ENCODE peak calls at places on chromosome 12, in five cellular contexts. L, Q, M, S and P are unnamed samples.

GRCh38 chr12:1332327-1332726 is 262.1 kb downstream of the FBXL14 start:
- DNase-seq in L (peak), Q (no peak), M (no peak), S (no peak), P (no peak)

GRCh38 chr12:3152013-3152412 is 74.8 kb downstream of the TSPAN9 start:
- DNase-seq in L (peak), Q (no peak), M (no peak), S (no peak), P (no peak)

GRCh38 chr12:26205298-26205697 is 9.9 kb downstream of the SSPN start:
- DNase-seq in L (no peak), Q (no peak), M (no peak), S (no peak), P (no peak)

GRCh38 chr12:60398547-60398946 is 802.7 kb downstream of the SLC16A7 start:
- DNase-seq in L (no peak), Q (no peak), M (no peak), S (no peak), P (no peak)

GRCh38 chr12:51330186-51330585 is 6.2 kb upstream of the BIN2 start:
- DNase-seq in L (no peak), Q (no peak), M (no peak), S (no peak), P (no peak)

GRCh38 chr12:28489256-28489655 is 299.0 kb downstream of the CCDC91 start:
- DNase-seq in L (peak), Q (no peak), M (no peak), S (no peak), P (no peak)

GRCh38 chr12:123005081-123005626 is 24.7 kb downstream of the ARL6IP4 start:
- DNase-seq in L (no peak), Q (no peak), M (no peak), S (no peak), P (no peak)

GRCh38 chr12:52616680-52617402 is 1.5 kb downstream of the KRT73 start:
- DNase-seq in L (no peak), Q (no peak), M (no peak), S (no peak), P (no peak)

GRCh38 chr12:97659117-97659880 is 196.7 kb downstream of the RMST start:
- DNase-seq in L (no peak), Q (no peak), M (no peak), S (no peak), P (peak)

GRCh38 chr12:62963642-62964041 is 28.7 kb upstream of the PPM1H start:
- DNase-seq in L (no peak), Q (no peak), M (no peak), S (no peak), P (no peak)

GRCh38 chr12:2248901-2249381 is 196.2 kb downstream of the CACNA1C start:
- DNase-seq in L (no peak), Q (no peak), M (no peak), S (peak), P (peak)

GRCh38 chr12:95143784-95144205 is 70.4 kb upstream of the NR2C1 start:
- DNase-seq in L (peak), Q (no peak), M (no peak), S (no peak), P (no peak)

GRCh38 chr12:105418232-105418631 is 87.7 kb downstream of the C12orf75 start:
- DNase-seq in L (peak), Q (peak), M (no peak), S (no peak), P (no peak)

GRCh38 chr12:110582286-110583136 is 607 bp downstream of the PPTC7 start:
- DNase-seq in L (no peak), Q (no peak), M (peak), S (peak), P (peak)

GRCh38 chr12:114913871-114914801 is 230.2 kb upstream of the TBX3 start:
- DNase-seq in L (peak), Q (no peak), M (peak), S (no peak), P (no peak)

GRCh38 chr12:127485528-127485927 is 781.4 kb upstream of the TMEM132C start:
- DNase-seq in L (peak), Q (peak), M (no peak), S (no peak), P (peak)

GRCh38 chr12:31325524-31325875 is 450 bp downstream of the SINHCAF start:
- DNase-seq in L (no peak), Q (no peak), M (peak), S (no peak), P (peak)

DNA sequence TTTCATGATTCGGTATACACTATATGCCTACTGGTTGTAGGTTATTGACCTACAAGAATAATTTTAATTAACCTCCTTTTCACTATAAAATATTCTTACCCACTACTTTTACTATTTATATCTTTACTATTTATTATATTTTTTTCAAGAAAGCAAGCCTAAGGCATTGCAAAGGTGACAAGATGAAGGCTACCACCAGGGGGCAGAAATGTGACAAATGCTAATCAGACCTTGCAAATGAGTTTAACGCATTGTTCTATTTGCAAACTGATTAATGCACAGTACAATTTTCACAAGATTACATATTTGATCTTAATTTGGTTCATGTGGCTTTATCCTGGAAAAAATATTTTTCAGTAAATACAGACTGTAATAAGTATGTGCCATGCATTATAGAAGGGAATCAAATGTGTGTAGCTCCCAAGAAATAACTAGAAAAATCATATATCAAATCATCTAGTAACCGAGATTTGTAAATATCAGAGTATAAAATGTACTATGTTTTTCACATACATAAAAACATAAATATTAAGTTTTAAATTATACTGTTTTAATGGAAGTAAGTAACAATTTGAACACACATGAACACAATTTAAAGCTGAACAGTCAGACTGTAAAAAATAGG is 107.0 kb downstream of the ADAMTS20 start:
- DNase-seq in L (peak), Q (peak), M (peak), S (peak), P (peak)
- TF ChIP-seq CTCF in L (peak), Q (peak), M (no peak), S (peak), P (peak)

DNA sequence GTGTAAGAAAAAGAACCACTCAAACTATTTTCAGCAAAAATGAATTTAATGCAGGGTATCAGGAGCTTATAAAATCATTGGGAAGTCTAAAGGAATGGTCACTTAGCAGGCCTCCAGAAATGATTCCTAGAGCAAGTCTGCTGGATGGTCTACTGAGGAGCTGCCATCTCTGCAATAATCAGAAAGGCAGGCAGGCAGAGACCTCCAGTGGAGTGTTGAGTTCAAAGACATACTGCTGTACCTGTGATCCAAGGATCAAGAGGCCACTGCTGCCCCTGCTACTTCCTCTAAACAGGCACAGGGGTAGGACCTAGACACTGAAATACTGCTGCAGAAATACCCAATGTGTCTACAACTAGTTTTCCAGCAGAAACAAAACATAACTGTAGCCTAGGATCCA is 14.5 kb upstream of the KICS2 start:
- DNase-seq in L (peak), Q (no peak), M (no peak), S (no peak), P (no peak)
- TF ChIP-seq CTCF in L (no peak), Q (peak), M (no peak), S (peak), P (no peak)

GRCh38 chr12:130401703-130402102 is 64.0 kb downstream of the PIWIL1 start:
- DNase-seq in L (no peak), Q (no peak), M (no peak), S (no peak), P (peak)
- TF ChIP-seq CTCF in L (no peak), Q (no peak), M (no peak), S (no peak), P (no peak)

GRCh38 chr12:48977290-48978281 is 536 bp upstream of the WNT1 start:
- DNase-seq in L (peak), Q (no peak), M (no peak), S (peak), P (peak)

GRCh38 chr12:48978741-48979601 is 849 bp downstream of the WNT1 start:
- DNase-seq in L (no peak), Q (no peak), M (no peak), S (no peak), P (no peak)

GRCh38 chr12:48979602-48980388 is 1.7 kb downstream of the WNT1 start:
- DNase-seq in L (no peak), Q (no peak), M (no peak), S (peak), P (peak)

GRCh38 chr12:48980389-48980952 is 2.3 kb downstream of the WNT1 start:
- DNase-seq in L (no peak), Q (no peak), M (no peak), S (peak), P (no peak)

GRCh38 chr12:48978291-48978740 is at the start of gene WNT1:
- DNase-seq in L (no peak), Q (no peak), M (no peak), S (no peak), P (no peak)
- TF ChIP-seq CTCF in L (no peak), Q (no peak), M (no peak), S (no peak), P (no peak)

DNA sequence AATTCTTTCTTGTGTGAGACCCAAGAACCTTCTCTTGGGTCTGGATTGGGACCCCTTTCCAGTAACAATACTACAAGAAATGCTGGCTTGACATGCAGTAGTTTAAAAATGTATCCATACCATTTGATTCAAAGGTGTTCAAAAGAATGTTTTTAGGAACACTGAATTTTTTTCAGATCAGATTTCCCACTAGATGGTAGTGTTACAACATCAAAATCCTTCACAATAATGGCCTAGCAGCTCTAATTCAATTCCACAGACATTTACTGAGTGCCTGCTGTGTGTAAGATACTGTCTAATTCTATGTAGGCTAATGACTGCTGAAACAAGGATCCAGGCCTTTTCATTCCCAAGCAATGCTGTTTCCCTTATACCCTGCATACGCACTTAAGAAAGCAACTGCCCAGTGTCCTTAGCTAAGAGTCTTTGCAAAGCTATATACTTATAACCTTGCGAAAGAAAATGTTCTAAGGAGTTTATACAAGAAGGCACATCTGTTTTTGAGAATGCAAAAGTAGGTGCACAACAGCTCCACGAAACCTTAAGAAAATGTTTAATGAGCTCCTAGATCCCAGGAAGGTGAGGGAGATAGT is 50.7 kb upstream of the PKP2 start:
- DNase-seq in L (no peak), Q (no peak), M (no peak), S (no peak), P (no peak)
- TF ChIP-seq CTCF in L (no peak), Q (no peak), M (no peak), S (no peak), P (peak)